ENCODE peak calls at places on chromosomes 6 and 20, in ten cellular contexts. O, T, N, B, J, C, K, P, E and Q are unnamed samples.

GRCh38 chr6:3231213-3232016 is 4.0 kb upstream of the TUBB2B start:
- DNase-seq in O (no peak), T (no peak), N (no peak), B (no peak), J (peak), C (peak), K (peak), P (peak), E (peak), Q (peak)

GRCh38 chr6:15296735-15297134 is 50.9 kb downstream of the JARID2 start:
- DNase-seq in O (no peak), T (no peak), N (no peak), B (no peak), J (no peak), C (no peak), K (no peak), P (no peak), E (no peak), Q (no peak)

GRCh38 chr20:57090590-57091560 is 175.6 kb downstream of the BMP7 start:
- DNase-seq in O (no peak), T (no peak), N (no peak), B (no peak), J (no peak), C (no peak), K (no peak), P (no peak), E (no peak), Q (no peak)

GRCh38 chr6:75049308-75049707 is 156.5 kb downstream of the COL12A1 start:
- DNase-seq in O (no peak), T (no peak), N (no peak), B (no peak), J (no peak), C (no peak), K (no peak), P (no peak), E (no peak), Q (no peak)

GRCh38 chr6:138188278-138188923 is 26.7 kb downstream of the ARFGEF3 start:
- DNase-seq in O (no peak), T (no peak), N (no peak), B (no peak), J (peak), C (no peak), K (no peak), P (peak), E (peak), Q (peak)

GRCh38 chr6:4388675-4389074 is 253.3 kb upstream of the ECI2 start:
- DNase-seq in O (no peak), T (no peak), N (no peak), B (no peak), J (no peak), C (no peak), K (peak), P (no peak), E (no peak), Q (no peak)

GRCh38 chr6:46933751-46934150 is 12.0 kb upstream of the ADGRF5 start:
- DNase-seq in O (no peak), T (no peak), N (no peak), B (no peak), J (no peak), C (no peak), K (no peak), P (no peak), E (no peak), Q (no peak)

GRCh38 chr6:149335924-149336323 is 18.4 kb downstream of the TAB2 start:
- DNase-seq in O (peak), T (no peak), N (no peak), B (no peak), J (no peak), C (no peak), K (peak), P (no peak), E (no peak), Q (no peak)